ENCODE peak calls at places on chromosomes 4 and X, in ten cellular contexts. One of them, this sample, is unnamed.

GRCh38 chr4:186472948-186473347 is 82.4 kb downstream of the MTNR1A start:
- DNase-seq in adipocyte: peak; percentile 73
- DNase-seq in iPS DF 6.9: no peak
- DNase-seq in upper lobe of right lung: no peak
- DNase-seq in fibroblast of lung: peak; percentile 39
- DNase-seq in left lung: no peak
- DNase-seq in lower leg skin: no peak
- DNase-seq in uterus: no peak
- DNase-seq in HFF-Myc: peak; percentile 17
- DNase-seq in choroid plexus epithelial cell: peak; percentile 59
- DNase-seq in this sample: no peak

GRCh38 chrX:41824551-41824950 is 98.8 kb downstream of the CASK start:
- DNase-seq in adipocyte: peak; percentile 1
- DNase-seq in iPS DF 6.9: no peak
- DNase-seq in upper lobe of right lung: no peak
- DNase-seq in fibroblast of lung: peak; percentile 67
- DNase-seq in left lung: no peak
- DNase-seq in lower leg skin: no peak
- DNase-seq in uterus: no peak
- DNase-seq in HFF-Myc: peak; percentile 49
- DNase-seq in choroid plexus epithelial cell: peak; percentile 47
- DNase-seq in this sample: no peak

GRCh38 chrX:115226929-115227328 is 7.0 kb downstream of the LRCH2 start:
- DNase-seq in adipocyte: peak; percentile 38
- DNase-seq in iPS DF 6.9: no peak
- DNase-seq in upper lobe of right lung: no peak
- DNase-seq in fibroblast of lung: peak; percentile 9
- DNase-seq in left lung: no peak
- DNase-seq in lower leg skin: no peak
- DNase-seq in uterus: no peak
- DNase-seq in HFF-Myc: no peak
- DNase-seq in choroid plexus epithelial cell: peak; percentile 54
- DNase-seq in this sample: no peak

GRCh38 chr4:139973611-139974010 is 180.4 kb downstream of the MAML3 start:
- DNase-seq in adipocyte: no peak
- DNase-seq in iPS DF 6.9: no peak
- DNase-seq in upper lobe of right lung: no peak
- DNase-seq in fibroblast of lung: peak; percentile 56
- DNase-seq in left lung: no peak
- DNase-seq in lower leg skin: no peak
- DNase-seq in uterus: no peak
- DNase-seq in HFF-Myc: no peak
- DNase-seq in choroid plexus epithelial cell: peak; percentile 27
- DNase-seq in this sample: no peak

GRCh38 chr4:73715659-73716058 is 24.7 kb upstream of the CXCL8 start:
- DNase-seq in adipocyte: no peak
- DNase-seq in iPS DF 6.9: no peak
- DNase-seq in upper lobe of right lung: no peak
- DNase-seq in fibroblast of lung: no peak
- DNase-seq in left lung: no peak
- DNase-seq in lower leg skin: no peak
- DNase-seq in uterus: no peak
- DNase-seq in HFF-Myc: no peak
- DNase-seq in choroid plexus epithelial cell: no peak
- DNase-seq in this sample: no peak

GRCh38 chrX:121013897-121014455 is 28.4 kb upstream of the CT47A1 start:
- DNase-seq in adipocyte: no peak
- DNase-seq in iPS DF 6.9: no peak
- DNase-seq in upper lobe of right lung: no peak
- DNase-seq in fibroblast of lung: no peak
- DNase-seq in left lung: no peak
- DNase-seq in lower leg skin: no peak
- DNase-seq in uterus: no peak
- DNase-seq in HFF-Myc: no peak
- DNase-seq in choroid plexus epithelial cell: no peak
- DNase-seq in this sample: no peak

GRCh38 chr4:121764702-121765367 is at the start of gene SMIM43:
- DNase-seq in adipocyte: peak; percentile 48
- DNase-seq in iPS DF 6.9: no peak
- DNase-seq in upper lobe of right lung: peak; percentile 68
- DNase-seq in fibroblast of lung: peak; percentile 29
- DNase-seq in left lung: peak; percentile 79
- DNase-seq in lower leg skin: no peak
- DNase-seq in uterus: no peak
- DNase-seq in HFF-Myc: no peak
- DNase-seq in choroid plexus epithelial cell: no peak
- DNase-seq in this sample: no peak

GRCh38 chrX:56802921-56803848 is 74.1 kb downstream of the NBDY start:
- DNase-seq in adipocyte: peak; percentile 72
- DNase-seq in iPS DF 6.9: no peak
- DNase-seq in upper lobe of right lung: no peak
- DNase-seq in fibroblast of lung: peak; percentile 62
- DNase-seq in left lung: no peak
- DNase-seq in lower leg skin: peak; percentile 93
- DNase-seq in uterus: peak; percentile 87
- DNase-seq in HFF-Myc: no peak
- DNase-seq in choroid plexus epithelial cell: peak; percentile 65
- DNase-seq in this sample: no peak

GRCh38 chr4:15410750-15411149 is 17.1 kb upstream of the C1QTNF7 start:
- DNase-seq in adipocyte: no peak
- DNase-seq in iPS DF 6.9: no peak
- DNase-seq in upper lobe of right lung: no peak
- DNase-seq in fibroblast of lung: no peak
- DNase-seq in left lung: no peak
- DNase-seq in lower leg skin: no peak
- DNase-seq in uterus: no peak
- DNase-seq in HFF-Myc: no peak
- DNase-seq in choroid plexus epithelial cell: peak; percentile 57
- DNase-seq in this sample: no peak

DNA sequence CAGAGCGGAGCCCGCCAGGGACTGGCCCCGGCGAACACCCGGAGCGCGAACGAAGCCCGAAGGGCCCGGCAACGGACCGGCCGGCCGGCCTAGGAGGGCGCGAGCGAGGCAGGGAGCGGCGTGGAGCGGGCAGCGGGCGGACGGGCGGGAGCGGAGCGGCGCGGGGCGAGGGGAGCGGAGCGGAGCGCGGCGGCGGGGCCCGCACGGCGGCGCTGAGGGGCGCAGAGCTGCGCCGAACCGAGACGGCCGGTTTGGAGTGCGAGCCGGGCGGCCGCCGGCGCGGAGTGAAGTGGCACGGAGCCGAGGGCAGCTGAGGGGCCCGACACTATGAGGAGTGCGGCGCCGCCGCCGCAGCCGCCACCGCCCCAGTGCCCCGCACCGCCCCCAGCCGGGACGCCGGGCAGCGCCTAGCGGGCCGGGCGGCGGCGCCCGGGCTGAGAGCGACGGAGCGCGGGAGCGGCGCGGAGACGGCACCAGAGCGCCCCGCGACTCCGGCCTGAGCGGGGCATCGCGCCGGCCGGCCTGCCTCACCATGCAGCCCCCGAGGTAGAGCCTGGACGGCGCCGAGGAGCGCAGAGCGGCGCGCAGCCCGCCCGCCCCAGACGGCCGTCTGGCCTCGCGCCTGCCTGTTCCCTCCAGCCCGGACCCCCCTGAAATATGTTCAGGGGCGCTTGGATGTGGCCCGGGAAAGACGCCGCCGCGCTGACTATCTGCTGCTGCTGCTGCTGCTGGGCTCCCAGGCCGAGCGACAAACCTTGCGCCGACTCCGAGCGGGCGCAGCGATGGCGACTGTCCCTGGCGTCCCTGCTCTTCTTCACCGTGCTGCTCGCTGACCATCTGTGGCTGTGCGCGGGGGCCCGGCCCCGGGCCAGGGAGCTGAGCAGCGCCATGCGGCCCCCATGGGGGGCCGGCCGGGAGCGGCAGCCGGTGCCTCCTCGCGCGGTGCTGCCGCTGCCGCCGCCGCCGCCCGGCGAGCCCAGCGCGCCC is 793 bp downstream of the NALF2 start:
- DNase-seq in adipocyte: no peak
- DNase-seq in iPS DF 6.9: no peak
- DNase-seq in upper lobe of right lung: no peak
- DNase-seq in fibroblast of lung: no peak
- DNase-seq in left lung: no peak
- DNase-seq in lower leg skin: no peak
- DNase-seq in uterus: no peak
- DNase-seq in HFF-Myc: no peak
- DNase-seq in choroid plexus epithelial cell: no peak
- DNase-seq in this sample: no peak
- H3K4me3 ChIP-seq in adipocyte: no peak overlapping the region
- H3K4me3 ChIP-seq in iPS DF 6.9: peak overlapping the region; percentile 63
- H3K4me3 ChIP-seq in upper lobe of right lung: peak overlapping the region; percentile 43
- H3K4me3 ChIP-seq in fibroblast of lung: no peak overlapping the region
- H3K4me3 ChIP-seq in left lung: peak overlapping the region; percentile 34
- H3K4me3 ChIP-seq in lower leg skin: no peak overlapping the region
- H3K4me3 ChIP-seq in uterus: peak overlapping the region; percentile 36
- H3K4me3 ChIP-seq in HFF-Myc: no peak overlapping the region
- H3K4me3 ChIP-seq in choroid plexus epithelial cell: peak overlapping the region; percentile 44
- H3K4me3 ChIP-seq in this sample: peak overlapping the region; percentile 60

DNA sequence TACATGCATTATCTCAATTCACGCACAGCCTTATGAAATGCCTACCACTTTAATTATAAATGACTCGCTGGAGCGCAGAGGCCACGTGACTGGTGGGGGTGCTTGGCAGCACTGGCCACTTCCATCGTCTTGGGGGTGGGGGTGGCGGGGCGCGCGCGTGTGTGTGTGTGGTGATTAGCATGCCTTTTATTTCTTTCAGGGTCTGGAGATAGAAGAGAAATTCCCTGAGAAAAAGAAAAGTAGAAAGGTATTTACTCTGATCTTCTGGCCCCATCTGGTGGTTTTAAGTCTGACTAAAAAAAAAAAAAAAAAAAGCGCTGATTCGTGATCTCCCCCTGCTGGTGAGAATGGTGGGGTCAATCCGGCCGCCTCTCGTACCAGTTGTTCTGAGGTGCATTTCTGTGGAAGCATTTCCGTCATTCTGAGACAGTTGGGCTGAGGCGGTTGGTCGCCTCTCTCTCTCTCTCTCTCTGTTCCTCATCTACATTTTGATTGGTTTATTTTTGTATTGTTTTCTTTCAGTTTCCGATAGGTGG is at the start of gene CCNB3:
- DNase-seq in adipocyte: peak; percentile 74
- DNase-seq in iPS DF 6.9: no peak
- DNase-seq in upper lobe of right lung: peak; percentile 85
- DNase-seq in fibroblast of lung: peak; percentile 68
- DNase-seq in left lung: peak; percentile 82
- DNase-seq in lower leg skin: peak; percentile 90
- DNase-seq in uterus: peak; percentile 59
- DNase-seq in HFF-Myc: peak; percentile 19
- DNase-seq in choroid plexus epithelial cell: peak; percentile 85
- DNase-seq in this sample: no peak
- H3K4me3 ChIP-seq in adipocyte: peak within 1 kb of the TSS; percentile 53
- H3K4me3 ChIP-seq in iPS DF 6.9: no peak within 1 kb of the TSS
- H3K4me3 ChIP-seq in upper lobe of right lung: peak within 1 kb of the TSS; percentile 30
- H3K4me3 ChIP-seq in fibroblast of lung: peak within 1 kb of the TSS; percentile 36
- H3K4me3 ChIP-seq in left lung: peak within 1 kb of the TSS; percentile 16
- H3K4me3 ChIP-seq in lower leg skin: no peak within 1 kb of the TSS
- H3K4me3 ChIP-seq in uterus: no peak within 1 kb of the TSS
- H3K4me3 ChIP-seq in HFF-Myc: peak within 1 kb of the TSS; percentile 19
- H3K4me3 ChIP-seq in choroid plexus epithelial cell: peak within 1 kb of the TSS; percentile 35
- H3K4me3 ChIP-seq in this sample: peak within 1 kb of the TSS; percentile 26

DNA sequence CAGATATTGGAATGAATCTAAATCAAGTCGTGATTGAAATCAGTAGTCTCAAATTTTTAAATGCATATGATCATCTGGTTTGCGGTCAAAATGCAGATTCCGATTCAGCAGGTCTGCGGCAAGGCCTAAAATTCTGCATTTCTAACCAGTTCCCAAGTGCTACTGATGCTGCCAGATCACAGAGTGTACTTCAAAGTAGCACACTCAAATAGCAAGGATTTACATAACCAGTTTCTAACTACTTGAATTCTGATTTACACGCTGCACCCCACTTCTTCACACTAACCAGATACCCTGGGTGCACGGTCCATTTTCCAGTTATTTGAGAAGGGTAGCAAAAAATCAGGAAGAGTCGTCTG is 761 bp downstream of the MBTPS2 start:
- DNase-seq in adipocyte: peak; percentile 7
- DNase-seq in iPS DF 6.9: no peak
- DNase-seq in upper lobe of right lung: no peak
- DNase-seq in fibroblast of lung: peak; percentile 34
- DNase-seq in left lung: no peak
- DNase-seq in lower leg skin: no peak
- DNase-seq in uterus: no peak
- DNase-seq in HFF-Myc: no peak
- DNase-seq in choroid plexus epithelial cell: peak; percentile 18
- DNase-seq in this sample: no peak
- H3K4me3 ChIP-seq in adipocyte: peak overlapping the region; percentile 88
- H3K4me3 ChIP-seq in iPS DF 6.9: peak overlapping the region; percentile 68
- H3K4me3 ChIP-seq in upper lobe of right lung: peak overlapping the region; percentile 62
- H3K4me3 ChIP-seq in fibroblast of lung: peak overlapping the region; percentile 72
- H3K4me3 ChIP-seq in left lung: peak overlapping the region; percentile 54
- H3K4me3 ChIP-seq in lower leg skin: peak overlapping the region; percentile 47
- H3K4me3 ChIP-seq in uterus: peak overlapping the region; percentile 61
- H3K4me3 ChIP-seq in HFF-Myc: peak overlapping the region; percentile 70
- H3K4me3 ChIP-seq in choroid plexus epithelial cell: peak overlapping the region; percentile 79
- H3K4me3 ChIP-seq in this sample: peak overlapping the region; percentile 72

GRCh38 chr4:56655209-56655626 is 25.9 kb downstream of the HOPX start:
- DNase-seq in adipocyte: peak; percentile 44
- DNase-seq in iPS DF 6.9: no peak
- DNase-seq in upper lobe of right lung: no peak
- DNase-seq in fibroblast of lung: peak; percentile 40
- DNase-seq in left lung: no peak
- DNase-seq in lower leg skin: no peak
- DNase-seq in uterus: peak; percentile 53
- DNase-seq in HFF-Myc: no peak
- DNase-seq in choroid plexus epithelial cell: no peak
- DNase-seq in this sample: no peak

GRCh38 chr4:56656346-56656643 is 24.8 kb downstream of the HOPX start:
- DNase-seq in adipocyte: peak; percentile 7
- DNase-seq in iPS DF 6.9: no peak
- DNase-seq in upper lobe of right lung: no peak
- DNase-seq in fibroblast of lung: no peak
- DNase-seq in left lung: no peak
- DNase-seq in lower leg skin: peak; percentile 87
- DNase-seq in uterus: peak; percentile 37
- DNase-seq in HFF-Myc: no peak
- DNase-seq in choroid plexus epithelial cell: no peak
- DNase-seq in this sample: no peak

GRCh38 chr4:56657128-56657527 is 24.0 kb downstream of the HOPX start:
- DNase-seq in adipocyte: no peak
- DNase-seq in iPS DF 6.9: no peak
- DNase-seq in upper lobe of right lung: no peak
- DNase-seq in fibroblast of lung: no peak
- DNase-seq in left lung: no peak
- DNase-seq in lower leg skin: no peak
- DNase-seq in uterus: no peak
- DNase-seq in HFF-Myc: no peak
- DNase-seq in choroid plexus epithelial cell: no peak
- DNase-seq in this sample: no peak

GRCh38 chr4:56654238-56654632 is 26.9 kb downstream of the HOPX start:
- DNase-seq in adipocyte: no peak
- DNase-seq in iPS DF 6.9: no peak
- DNase-seq in upper lobe of right lung: no peak
- DNase-seq in fibroblast of lung: peak; percentile 36
- DNase-seq in left lung: no peak
- DNase-seq in lower leg skin: no peak
- DNase-seq in uterus: peak; percentile 53
- DNase-seq in HFF-Myc: no peak
- DNase-seq in choroid plexus epithelial cell: peak; percentile 68
- DNase-seq in this sample: no peak

GRCh38 chr4:56655627-56656345 is 25.3 kb downstream of the HOPX start:
- DNase-seq in adipocyte: peak; percentile 35
- DNase-seq in iPS DF 6.9: no peak
- DNase-seq in upper lobe of right lung: no peak
- DNase-seq in fibroblast of lung: no peak
- DNase-seq in left lung: peak; percentile 80
- DNase-seq in lower leg skin: no peak
- DNase-seq in uterus: peak; percentile 31
- DNase-seq in HFF-Myc: no peak
- DNase-seq in choroid plexus epithelial cell: no peak
- DNase-seq in this sample: no peak
- H3K4me3 ChIP-seq in adipocyte: peak overlapping the region; percentile 74
- H3K4me3 ChIP-seq in iPS DF 6.9: peak overlapping the region; percentile 45
- H3K4me3 ChIP-seq in upper lobe of right lung: peak overlapping the region; percentile 54
- H3K4me3 ChIP-seq in fibroblast of lung: peak overlapping the region; percentile 57
- H3K4me3 ChIP-seq in left lung: peak overlapping the region; percentile 39
- H3K4me3 ChIP-seq in lower leg skin: peak overlapping the region; percentile 24
- H3K4me3 ChIP-seq in uterus: peak overlapping the region; percentile 47
- H3K4me3 ChIP-seq in HFF-Myc: peak overlapping the region; percentile 34
- H3K4me3 ChIP-seq in choroid plexus epithelial cell: peak overlapping the region; percentile 67
- H3K4me3 ChIP-seq in this sample: peak overlapping the region; percentile 51

This sample was measured in epithelial cell of proximal tubule.